ENCODE peak calls at places on chromosomes 1 and 21, in ten cellular contexts. E, G, V, A, D, J, H, M, S and O are unnamed samples.

GRCh38 chr1:51843948-51844347 is 34.6 kb downstream of the NRDC start:
- DNase-seq in V (no peak), G (no peak), E (no peak), D (no peak), S (no peak), J (no peak), M (no peak), A (peak), H (no peak), O (no peak)

GRCh38 chr1:30313584-30313983 is 409.8 kb downstream of the MATN1 start:
- DNase-seq in A (no peak), G (no peak), J (no peak), D (no peak), H (no peak), V (no peak), E (no peak), S (no peak), M (no peak), O (no peak)

GRCh38 chr1:116565222-116565621 is 5.6 kb downstream of the CD58 start:
- DNase-seq in G (no peak), V (no peak), H (no peak), M (no peak), D (no peak), E (no peak), A (no peak), J (no peak), S (no peak), O (no peak)

GRCh38 chr21:34004013-34004938 is 69.1 kb upstream of the MRPS6 start:
- DNase-seq in A (no peak), V (no peak), M (no peak), D (no peak), J (no peak), H (no peak), S (no peak), E (no peak), G (peak), O (no peak)

GRCh38 chr1:241475688-241476087 is 43.9 kb downstream of the FH start:
- DNase-seq in J (no peak), V (no peak), G (no peak), H (no peak), M (no peak), D (no peak), A (no peak), E (no peak), S (no peak), O (no peak)

GRCh38 chr1:211536606-211537005 is 42.4 kb downstream of the SLC30A1 start:
- DNase-seq in E (no peak), G (no peak), V (no peak), S (no peak), H (no peak), M (no peak), J (no peak), D (no peak), A (no peak), O (no peak)

GRCh38 chr1:2003564-2004131 is at the start of gene CFAP74:
- DNase-seq in J (no peak), D (no peak), V (no peak), G (no peak), M (no peak), H (peak), S (no peak), A (peak), E (no peak), O (no peak)

GRCh38 chr1:44576456-44577150 is 97.7 kb downstream of the TMEM53 start:
- DNase-seq in D (no peak), A (no peak), S (no peak), J (no peak), V (no peak), G (no peak), M (no peak), E (no peak), H (no peak), O (no peak)

GRCh38 chr1:41917835-41918449 is 780 bp downstream of the HIVEP3 start:
- DNase-seq in D (no peak), M (no peak), A (peak), G (no peak), J (peak), S (peak), V (peak), H (no peak), E (no peak), O (no peak)

GRCh38 chr1:220371324-220371723 is 99.1 kb upstream of the RAB3GAP2 start:
- DNase-seq in E (no peak), G (no peak), M (no peak), A (no peak), H (no peak), V (no peak), J (no peak), D (no peak), S (no peak), O (no peak)

GRCh38 chr1:164659621-164660414 is 100.8 kb downstream of the PBX1 start:
- DNase-seq in D (no peak), M (no peak), G (no peak), A (no peak), J (no peak), S (no peak), V (no peak), H (no peak), E (no peak), O (no peak)

GRCh38 chr1:205962821-205963221 is 19.6 kb upstream of the SLC26A9 start:
- DNase-seq in M (no peak), D (no peak), V (no peak), S (no peak), J (no peak), G (no peak), A (no peak), E (no peak), H (no peak), O (no peak)

GRCh38 chr1:20668581-20668980 is 7.4 kb upstream of the DDOST start:
- DNase-seq in E (no peak), H (no peak), J (no peak), M (no peak), V (no peak), G (no peak), A (no peak), S (no peak), D (no peak), O (no peak)

GRCh38 chr1:235093685-235094592 is 34.7 kb downstream of the TOMM20 start:
- DNase-seq in V (peak), J (peak), G (no peak), S (peak), A (peak), E (no peak), D (peak), M (no peak), H (peak), O (peak)

GRCh38 chr1:77538956-77539509 is 143.4 kb downstream of the ZZZ3 start:
- DNase-seq in G (peak), J (no peak), S (no peak), A (no peak), H (no peak), V (no peak), D (no peak), M (peak), E (no peak), O (peak)

GRCh38 chr1:8089535-8090228 is 63.6 kb upstream of the ERRFI1 start:
- DNase-seq in M (no peak), S (no peak), V (no peak), D (no peak), J (no peak), G (no peak), H (no peak), E (no peak), A (peak), O (no peak)

GRCh38 chr1:7267493-7267892 is 482.2 kb downstream of the CAMTA1 start:
- DNase-seq in J (no peak), H (no peak), M (no peak), V (no peak), A (no peak), E (no peak), G (peak), S (no peak), D (no peak), O (no peak)

GRCh38 chr1:77514871-77515776 is 167.3 kb downstream of the ZZZ3 start:
- DNase-seq in V (peak), S (peak), E (no peak), J (peak), D (no peak), H (peak), M (no peak), A (peak), G (no peak), O (no peak)

GRCh38 chr1:84724128-84724860 is 34.0 kb upstream of the SSX2IP start:
- DNase-seq in H (no peak), S (no peak), J (no peak), V (no peak), M (peak), D (peak), G (no peak), E (no peak), A (peak), O (no peak)

GRCh38 chr1:22721122-22721873 is 10.7 kb downstream of the EPHB2 start:
- DNase-seq in V (no peak), H (no peak), M (no peak), G (no peak), J (no peak), A (no peak), D (no peak), S (no peak), E (no peak), O (no peak)

GRCh38 chr1:56934400-56935080 is 31.3 kb downstream of the C8B start:
- DNase-seq in A (peak), V (no peak), D (no peak), S (no peak), G (no peak), M (no peak), H (no peak), J (no peak), E (no peak), O (no peak)

GRCh38 chr1:9596419-9597123 is 7.9 kb downstream of the TMEM201 start:
- DNase-seq in D (no peak), J (no peak), E (no peak), H (no peak), G (no peak), S (no peak), V (no peak), M (no peak), A (peak), O (no peak)

GRCh38 chr1:229112832-229113548 is 157.9 kb upstream of the RAB4A start:
- DNase-seq in D (no peak), H (no peak), J (no peak), M (no peak), E (no peak), V (no peak), G (no peak), S (no peak), A (no peak), O (no peak)
- H3K27ac ChIP-seq in D (no peak), H (no peak), J (no peak), M (no peak), E (no peak), V (no peak), G (no peak), S (no peak), A (no peak), O (no peak)

GRCh38 chr1:65792671-65793358 is at the start of gene PDE4B:
- DNase-seq in E (no peak), D (no peak), H (no peak), V (no peak), J (peak), A (peak), M (no peak), G (no peak), S (no peak), O (peak)

GRCh38 chr1:65795311-65795710 is 2.6 kb downstream of the PDE4B start:
- DNase-seq in S (no peak), M (no peak), A (no peak), J (no peak), E (no peak), H (no peak), V (no peak), D (no peak), G (no peak), O (no peak)

GRCh38 chr1:65791860-65792670 is 630 bp upstream of the PDE4B start:
- DNase-seq in H (no peak), E (no peak), S (no peak), A (no peak), V (no peak), D (no peak), M (no peak), J (peak), G (no peak), O (no peak)

GRCh38 chr1:65791396-65791795 is 1.3 kb upstream of the PDE4B start:
- DNase-seq in S (no peak), G (no peak), E (no peak), A (no peak), V (no peak), H (no peak), J (no peak), D (no peak), M (no peak), O (no peak)

GRCh38 chr1:65793359-65793732 is 651 bp downstream of the PDE4B start:
- DNase-seq in A (no peak), H (no peak), V (no peak), S (no peak), G (no peak), D (no peak), J (peak), E (no peak), M (no peak), O (no peak)
- H3K4me3 ChIP-seq in A (peak), H (peak), V (peak), S (no peak), G (peak), D (peak), J (peak), E (no peak), M (no peak), O (peak)

GRCh38 chr1:69104859-69105258 is 462.9 kb upstream of the LRRC7 start:
- DNase-seq in M (no peak), A (no peak), D (no peak), J (no peak), E (no peak), S (no peak), H (no peak), G (no peak), V (no peak), O (no peak)

GRCh38 chr1:69103705-69104385 is 463.9 kb upstream of the LRRC7 start:
- DNase-seq in D (no peak), A (no peak), M (no peak), G (no peak), V (no peak), J (no peak), S (no peak), H (no peak), E (no peak), O (no peak)

GRCh38 chr1:69109276-69109675 is 458.4 kb upstream of the LRRC7 start:
- DNase-seq in D (no peak), S (no peak), H (no peak), E (no peak), J (no peak), A (no peak), G (no peak), V (no peak), M (no peak), O (no peak)
- TF ChIP-seq CTCF in D (no peak), S (no peak), H (no peak), E (no peak), J (no peak), A (no peak), G (no peak), V (no peak), M (no peak), O (no peak)

GRCh38 chr1:58574816-58575215 is 2.2 kb downstream of the TACSTD2 start:
- DNase-seq in A (no peak), G (no peak), D (no peak), H (no peak), J (no peak), E (no peak), S (no peak), M (no peak), V (no peak), O (no peak)

GRCh38 chr1:58576727-58577675 is at the start of gene TACSTD2:
- DNase-seq in V (peak), A (no peak), H (no peak), S (peak), M (no peak), D (no peak), E (no peak), J (peak), G (no peak), O (peak)

GRCh38 chr1:58577676-58578073 is 623 bp upstream of the TACSTD2 start:
- DNase-seq in D (no peak), S (no peak), E (no peak), A (no peak), J (no peak), M (no peak), H (no peak), V (no peak), G (no peak), O (no peak)

GRCh38 chr1:58573705-58574591 is 3.1 kb downstream of the TACSTD2 start:
- DNase-seq in V (no peak), S (no peak), M (no peak), H (no peak), E (peak), J (no peak), D (no peak), A (no peak), G (no peak), O (no peak)

GRCh38 chr1:58575831-58576726 is 973 bp downstream of the TACSTD2 start:
- DNase-seq in V (no peak), M (no peak), E (no peak), G (no peak), H (no peak), A (no peak), D (no peak), J (no peak), S (no peak), O (no peak)
- H3K27ac ChIP-seq in V (no peak), M (no peak), E (no peak), G (no peak), H (no peak), A (no peak), D (no peak), J (no peak), S (no peak), O (no peak)

DNA sequence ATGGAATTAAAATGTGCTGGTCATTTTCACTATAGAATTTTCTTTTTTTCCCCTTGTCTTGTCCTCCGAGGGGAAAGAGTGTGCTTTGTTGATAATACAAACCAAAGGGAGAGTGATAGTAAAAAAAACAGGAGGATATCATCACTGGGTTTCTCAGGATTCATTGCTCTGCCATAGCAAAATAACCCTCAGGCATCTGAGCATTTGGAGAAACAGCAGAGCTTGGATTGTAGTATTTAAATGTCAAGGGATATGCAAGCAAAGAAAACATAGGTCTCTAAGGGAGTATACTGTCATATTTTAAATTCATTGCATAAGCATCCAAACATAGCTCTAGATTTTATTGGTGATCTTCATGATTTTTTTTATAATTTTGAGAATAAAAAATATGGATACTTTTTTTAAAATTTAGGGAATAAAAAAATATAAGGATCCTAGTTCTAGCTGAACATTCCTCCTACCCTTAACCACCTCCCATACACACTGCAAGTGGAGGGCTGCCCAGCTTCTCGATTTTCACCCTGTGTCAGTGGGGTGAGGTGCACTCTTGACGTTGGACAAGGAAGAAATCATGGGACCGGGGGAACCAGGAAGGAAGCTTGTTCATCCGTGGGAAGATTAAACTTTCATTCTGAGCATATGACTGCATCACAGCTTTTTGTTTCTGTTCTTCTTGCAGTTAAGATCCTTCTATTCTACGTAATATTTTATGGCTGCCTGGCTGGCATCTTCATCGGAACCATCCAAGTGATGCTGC is 4.4 kb downstream of the ATP1B1 start:
- DNase-seq in E (no peak), S (no peak), D (no peak), G (no peak), J (no peak), H (no peak), V (peak), M (no peak), A (no peak), O (peak)
- H3K4me3 ChIP-seq in E (no peak), S (peak), D (no peak), G (no peak), J (peak), H (peak), V (peak), M (peak), A (no peak), O (no peak)

DNA sequence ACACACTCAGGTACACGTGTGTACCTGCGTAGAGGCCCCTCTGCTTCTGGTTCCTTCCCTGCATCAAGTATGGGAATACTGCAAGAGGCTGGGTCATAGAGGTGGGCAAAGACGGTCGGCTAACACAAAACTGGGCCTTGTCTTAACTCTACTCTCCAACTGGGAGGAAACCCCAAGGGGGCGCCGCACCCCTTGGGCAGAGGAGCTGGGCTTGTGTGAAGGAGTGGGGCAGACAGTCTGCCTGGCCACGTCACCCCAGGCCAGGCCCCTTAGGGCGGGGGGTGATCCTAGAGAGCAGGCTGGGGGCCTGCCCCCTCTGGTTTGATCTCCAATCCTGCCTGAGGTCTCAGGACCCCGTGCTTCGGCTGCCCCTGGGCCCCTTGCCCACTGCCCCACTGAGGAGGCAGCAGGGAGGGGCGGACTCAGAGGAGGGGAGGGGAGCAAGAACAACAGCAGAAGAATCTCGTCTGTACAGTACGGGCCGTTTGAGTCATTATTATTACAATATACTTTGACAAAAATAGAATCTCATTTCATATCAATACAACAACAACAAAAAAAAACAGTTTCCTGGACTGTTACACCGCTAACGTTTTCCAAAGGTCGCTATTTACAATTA is 34.7 kb downstream of the MEF2D start:
- DNase-seq in E (no peak), H (no peak), S (no peak), A (no peak), J (no peak), V (no peak), G (no peak), M (no peak), D (no peak), O (no peak)
- TF ChIP-seq CTCF in E (peak), H (peak), S (no peak), A (peak), J (no peak), V (no peak), G (peak), M (no peak), D (no peak), O (no peak)

GRCh38 chr21:41369105-41369914 is 7.5 kb downstream of the MX2 start:
- DNase-seq in J (peak), M (no peak), D (peak), G (no peak), S (peak), E (peak), H (peak), V (no peak), A (peak), O (peak)
- H3K27ac ChIP-seq in J (peak), M (peak), D (peak), G (no peak), S (no peak), E (peak), H (peak), V (no peak), A (no peak), O (no peak)

GRCh38 chr1:239212841-239213240 is 173.5 kb upstream of the CHRM3 start:
- DNase-seq in G (no peak), H (no peak), J (no peak), M (no peak), A (no peak), E (no peak), V (no peak), D (no peak), S (no peak), O (no peak)
- H3K4me3 ChIP-seq in G (no peak), H (peak), J (no peak), M (no peak), A (no peak), E (no peak), V (no peak), D (no peak), S (no peak), O (no peak)

GRCh38 chr21:39852726-39853510 is 14.3 kb upstream of the PCP4 start:
- DNase-seq in J (no peak), D (no peak), G (no peak), M (no peak), A (no peak), H (no peak), S (no peak), V (no peak), E (no peak), O (no peak)
- TF ChIP-seq CTCF in J (no peak), D (no peak), G (no peak), M (no peak), A (no peak), H (no peak), S (no peak), V (no peak), E (no peak), O (no peak)